ENCODE peak calls at places on chromosomes 7 and 10, in five cellular contexts. V is stimulated activated CD4-positive, alpha-beta T cell treated with anti-CD3 and anti-CD28 coated beads, Interleukin-2, amount 100 ng/mL, for 48 hours; U is activated naive CD4-positive, alpha-beta T cell; F is fibroblast of mammary gland; H is activated CD4-positive, alpha-beta T cell treated with anti-CD3 and anti-CD28 coated beads, Interleukin-2, amount 50 U/mL, for 1 hour. L is an unnamed sample.
A peak's percentile ranks its signal among the peaks of the same experiment; 100 is the strongest.

GRCh38 chr10:30454744-30455498 is 20.9 kb downstream of the MAP3K8 start:
- DNase-seq in H (no peak), V (no peak), U (no peak), F (peak; percentile 95), L (no peak)

GRCh38 chr7:36723951-36724664 is at the start of gene AOAH:
- DNase-seq in F (no peak), H (peak; percentile 61), V (peak; percentile 43), U (peak; percentile 56), L (peak; percentile 71)

GRCh38 chr10:98332623-98333269 is 64.8 kb upstream of the LOXL4 start:
- DNase-seq in V (no peak), U (no peak), F (peak; percentile 9), H (no peak), L (no peak)

GRCh38 chr10:31121797-31122586 is 90.3 kb upstream of the ZNF438 start:
- DNase-seq in H (no peak), U (no peak), V (no peak), F (peak; percentile 36), L (no peak)

GRCh38 chr10:121065330-121065729 is 214.2 kb downstream of the WDR11 start:
- DNase-seq in F (no peak), V (no peak), H (no peak), U (no peak), L (no peak)

GRCh38 chr7:28808786-28809533 is 149.2 kb downstream of the TRIL start:
- DNase-seq in V (no peak), U (no peak), F (peak; percentile 66), H (no peak), L (peak; percentile 69)

GRCh38 chr10:34789993-34790506 is 25.0 kb downstream of the PARD3 start:
- DNase-seq in H (no peak), U (no peak), F (no peak), V (no peak), L (no peak)

GRCh38 chr7:100266576-100267354 is 40.7 kb upstream of the SPDYE3 start:
- DNase-seq in U (no peak), V (no peak), H (no peak), F (no peak), L (no peak)

GRCh38 chr10:114571316-114571999 is 86.6 kb downstream of the ABLIM1 start:
- DNase-seq in H (no peak), V (no peak), F (no peak), U (no peak), L (no peak)

GRCh38 chr10:93319855-93320254 is 162.3 kb downstream of the MYOF start:
- DNase-seq in U (no peak), H (no peak), F (peak; percentile 58), V (no peak), L (no peak)

GRCh38 chr10:29735628-29736324 is 101.0 kb upstream of the SVIL start:
- DNase-seq in F (peak; percentile 60), H (peak; percentile 82), U (peak; percentile 70), V (peak; percentile 77), L (peak; percentile 87)

GRCh38 chr10:117945651-117946050 is 101.1 kb downstream of the RAB11FIP2 start:
- DNase-seq in F (no peak), U (no peak), H (no peak), V (no peak), L (no peak)

GRCh38 chr10:130751106-130751840 is 560.2 kb downstream of the TCERG1L start:
- DNase-seq in F (no peak), V (no peak), U (no peak), H (no peak), L (no peak)

GRCh38 chr7:40199076-40199802 is 64.4 kb downstream of the SUGCT start:
- DNase-seq in V (no peak), F (peak; percentile 85), H (no peak), U (no peak), L (no peak)

GRCh38 chr10:31133628-31134302 is 102.1 kb upstream of the ZNF438 start:
- DNase-seq in F (peak; percentile 56), H (peak; percentile 66), V (peak; percentile 62), U (peak; percentile 42), L (peak; percentile 92)

GRCh38 chr7:156088115-156088514 is 275.9 kb upstream of the SHH start:
- DNase-seq in V (no peak), U (no peak), H (no peak), F (no peak), L (no peak)

GRCh38 chr10:77896058-77896457 is 30.5 kb downstream of the DLG5 start:
- DNase-seq in U (no peak), H (no peak), V (no peak), F (no peak), L (no peak)

GRCh38 chr10:75399461-75400162 is 2.0 kb downstream of the ZNF503 start:
- DNase-seq in F (peak; percentile 72), H (peak; percentile 45), V (no peak), U (no peak), L (peak; percentile 51)

GRCh38 chr10:100705139-100705538 is 40.2 kb upstream of the PAX2 start:
- DNase-seq in U (no peak), H (no peak), V (no peak), F (no peak), L (no peak)

GRCh38 chr7:105639677-105640493 is 58.6 kb upstream of the EFCAB10 start:
- DNase-seq in F (no peak), H (no peak), V (no peak), U (no peak), L (no peak)

L was measured in B cell.